ENCODE peak calls at places on chromosomes 5 and 9, in five cellular contexts. B is fibroblast of lung; U is esophagus muscularis mucosa; X is prostate gland; E is CD8-positive, alpha-beta T cell. N is an unnamed sample. For H3K36me3, the result is how much of the 10 kb centered on the place peaks cover.

GRCh38 chr5:172584638-172585037 is 56.4 kb upstream of the NEURL1B start:
- DNase-seq in U (no peak), B (no peak), E (no peak), X (no peak), N (no peak)

GRCh38 chr5:140133514-140134167 is 7.9 kb downstream of the IGIP start:
- DNase-seq in X (no peak), U (peak), B (no peak), E (no peak), N (no peak)

GRCh38 chr9:99057665-99058625 is 47.0 kb upstream of the TGFBR1 start:
- DNase-seq in X (peak), E (peak), U (no peak), B (peak), N (no peak)

GRCh38 chr9:13569706-13570423 is 290.4 kb upstream of the MPDZ start:
- DNase-seq in B (peak), E (no peak), U (no peak), X (no peak), N (no peak)

GRCh38 chr5:77437194-77437593 is 54.9 kb downstream of the WDR41 start:
- DNase-seq in U (no peak), X (no peak), E (no peak), B (no peak), N (no peak)

GRCh38 chr5:5145651-5146529 is 5.8 kb downstream of the ADAMTS16 start:
- DNase-seq in X (no peak), U (no peak), B (peak), E (no peak), N (no peak)

GRCh38 chr5:76196886-76197489 is 113.8 kb downstream of the SV2C start:
- DNase-seq in E (no peak), U (no peak), B (no peak), X (no peak), N (no peak)

GRCh38 chr9:18799420-18799819 is 233.6 kb downstream of the SAXO1 start:
- DNase-seq in X (no peak), B (no peak), E (no peak), U (no peak), N (no peak)

GRCh38 chr9:85414399-85414798 is 327.4 kb downstream of the AGTPBP1 start:
- DNase-seq in B (no peak), U (no peak), E (no peak), X (no peak), N (no peak)

GRCh38 chr5:136036293-136036911 is 7.6 kb downstream of the TGFBI start:
- DNase-seq in X (no peak), E (no peak), B (no peak), U (no peak), N (no peak)

GRCh38 chr9:72006481-72006880 is 53.9 kb downstream of the C9orf57 start:
- DNase-seq in U (no peak), X (no peak), E (no peak), B (peak), N (no peak)

GRCh38 chr9:136328011-136328621 is 777 bp downstream of the GPSM1 start:
- DNase-seq in E (no peak), B (no peak), U (no peak), X (no peak), N (no peak)

GRCh38 chr9:129549684-129550083 is 71.2 kb downstream of the C9orf50 start:
- DNase-seq in U (no peak), E (no peak), X (no peak), B (peak), N (no peak)

GRCh38 chr9:111433082-111433481 is 51.1 kb downstream of the ECPAS start:
- DNase-seq in X (no peak), E (no peak), U (no peak), B (no peak), N (no peak)

GRCh38 chr9:111443454-111443853 is 40.7 kb downstream of the ECPAS start:
- DNase-seq in B (no peak), U (no peak), X (peak), E (no peak), N (no peak)

GRCh38 chr9:111440226-111440625 is 44.0 kb downstream of the ECPAS start:
- DNase-seq in E (no peak), B (no peak), X (no peak), U (no peak), N (no peak)

GRCh38 chr9:111442360-111443027 is 41.7 kb downstream of the ECPAS start:
- DNase-seq in U (no peak), E (no peak), B (no peak), X (no peak), N (no peak)

GRCh38 chr9:111438576-111439235 is 45.5 kb downstream of the ECPAS start:
- DNase-seq in U (no peak), E (no peak), B (peak), X (no peak), N (no peak)
- H3K36me3 ChIP-seq in U (half or more), E (under half), B (under half), X (under half), N (under half)

DNA sequence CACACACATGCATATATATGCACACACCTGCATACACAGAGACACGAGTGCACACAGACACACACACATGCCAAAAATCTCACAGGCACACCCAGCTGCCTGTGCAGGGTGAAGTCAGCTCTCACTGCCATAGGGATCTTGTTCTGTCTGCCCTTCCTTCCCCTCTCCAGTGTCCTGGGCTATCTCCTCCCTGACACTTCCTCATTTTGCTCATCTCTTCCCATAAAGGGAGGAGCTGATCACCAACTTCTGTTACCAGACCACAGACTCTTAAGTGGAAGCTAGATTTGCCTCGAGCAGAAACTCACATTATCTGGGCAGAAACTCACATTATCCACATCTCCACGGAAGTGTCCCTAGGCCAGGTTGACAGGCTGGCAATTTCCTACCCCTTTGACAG is 28.7 kb downstream of the LCP2 start:
- DNase-seq in B (no peak), X (no peak), E (no peak), U (no peak), N (no peak)
- H3K27ac ChIP-seq in B (no peak), X (peak), E (peak), U (no peak), N (no peak)

GRCh38 chr9:15277400-15278137 is 29.4 kb downstream of the TTC39B start:
- DNase-seq in E (no peak), X (no peak), B (peak), U (no peak), N (no peak)
- TF ChIP-seq CTCF in E (peak), X (peak), B (peak), U (peak), N (peak)

GRCh38 chr9:128253991-128254346 is 21.8 kb downstream of the GOLGA2 start:
- DNase-seq in X (no peak), E (no peak), B (no peak), U (no peak), N (no peak)

GRCh38 chr9:128253140-128253990 is 22.4 kb downstream of the GOLGA2 start:
- DNase-seq in U (no peak), B (no peak), X (no peak), E (no peak), N (no peak)

GRCh38 chr9:128257086-128257825 is 18.6 kb downstream of the GOLGA2 start:
- DNase-seq in E (no peak), U (no peak), X (no peak), B (no peak), N (no peak)

GRCh38 chr9:128254362-128254761 is 21.4 kb downstream of the GOLGA2 start:
- DNase-seq in U (no peak), B (no peak), E (no peak), X (no peak), N (no peak)

DNA sequence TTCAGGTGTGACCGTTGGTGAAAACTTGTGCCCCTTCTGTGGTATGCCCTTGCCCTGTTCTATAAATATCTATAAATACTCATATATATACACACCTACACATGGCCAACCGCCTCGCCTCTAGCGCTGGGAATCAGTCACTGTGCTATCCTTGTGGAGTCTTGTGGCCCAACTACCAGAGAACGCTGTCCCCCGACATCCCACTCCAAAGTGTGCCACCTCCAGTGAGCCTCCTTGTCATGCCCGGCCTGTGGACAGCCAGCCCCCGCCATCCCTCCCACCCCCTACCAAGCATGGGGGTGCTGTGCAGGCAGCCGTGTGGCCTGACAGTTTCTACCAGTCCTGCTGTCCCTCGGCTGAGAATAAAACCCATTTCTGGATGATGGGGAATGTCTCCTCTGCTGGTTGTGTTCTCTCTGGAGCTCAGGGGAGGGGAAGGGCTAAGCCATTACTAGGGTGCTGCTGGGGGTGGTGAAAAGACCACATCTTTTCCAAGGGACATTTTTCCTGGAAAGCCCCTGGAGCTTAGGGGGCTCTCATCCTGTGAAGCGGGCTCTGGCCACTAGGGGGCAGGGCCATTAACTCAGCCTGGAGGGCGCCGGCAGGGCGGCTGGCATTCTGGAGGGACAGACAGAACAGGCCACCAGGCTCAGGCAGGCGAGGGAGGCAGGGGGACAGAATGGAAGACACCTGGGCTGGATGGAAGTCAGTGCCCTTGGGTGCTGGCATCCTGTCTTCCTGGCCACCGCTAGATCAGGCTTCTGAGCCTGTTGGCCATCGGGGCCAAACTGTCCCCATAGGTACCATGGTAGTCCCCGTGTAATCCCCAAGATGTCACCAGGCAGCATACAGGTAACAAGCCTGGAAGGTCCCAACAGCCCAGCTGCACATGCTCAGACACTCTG is 20.7 kb downstream of the GOLGA2 start:
- DNase-seq in X (peak), U (no peak), B (peak), E (peak), N (peak)
- H3K36me3 ChIP-seq in X (under half), U (under half), B (under half), E (under half), N (under half)

N was measured in right lobe of liver.